ENCODE peak calls at places on chromosomes 3 and 15, in four cellular contexts. One of them, this sample, is unnamed.
A peak's percentile ranks its signal among the peaks of the same experiment; 100 is the strongest.

GRCh38 chr3:14377838-14378169 is 24.6 kb upstream of the SLC6A6 start:
- DNase-seq in K562: no peak
- DNase-seq in HepG2: no peak
- DNase-seq in GM12878: peak; percentile 25
- DNase-seq in this sample: no peak

GRCh38 chr3:27357665-27358258 is 11.4 kb downstream of the NEK10 start:
- DNase-seq in K562: peak; percentile 28
- DNase-seq in HepG2: peak; percentile 74
- DNase-seq in GM12878: no peak
- DNase-seq in this sample: peak; percentile 61

GRCh38 chr3:71504250-71505036 is 79.1 kb downstream of the FOXP1 start:
- DNase-seq in K562: peak; percentile 21
- DNase-seq in HepG2: no peak
- DNase-seq in GM12878: no peak
- DNase-seq in this sample: no peak

GRCh38 chr3:184042617-184043016 is 10.2 kb upstream of the HTR3C start:
- DNase-seq in K562: no peak
- DNase-seq in HepG2: no peak
- DNase-seq in GM12878: no peak
- DNase-seq in this sample: no peak

GRCh38 chr3:194148383-194148782 is 12.4 kb downstream of the HES1 start:
- DNase-seq in K562: no peak
- DNase-seq in HepG2: no peak
- DNase-seq in GM12878: no peak
- DNase-seq in this sample: no peak

GRCh38 chr3:136817448-136817847 is 1.5 kb upstream of the SLC35G2 start:
- DNase-seq in K562: no peak
- DNase-seq in HepG2: no peak
- DNase-seq in GM12878: no peak
- DNase-seq in this sample: no peak

GRCh38 chr15:91271565-91272153 is 171.6 kb downstream of the SV2B start:
- DNase-seq in K562: peak; percentile 63
- DNase-seq in HepG2: peak; percentile 35
- DNase-seq in GM12878: peak; percentile 19
- DNase-seq in this sample: peak; percentile 64

GRCh38 chr3:183285828-183286457 is 32.9 kb downstream of the B3GNT5 start:
- DNase-seq in K562: no peak
- DNase-seq in HepG2: peak; percentile 15
- DNase-seq in GM12878: peak; percentile 81
- DNase-seq in this sample: no peak

GRCh38 chr3:74787008-74787407 is 172.5 kb upstream of the CNTN3 start:
- DNase-seq in K562: no peak
- DNase-seq in HepG2: no peak
- DNase-seq in GM12878: no peak
- DNase-seq in this sample: no peak

GRCh38 chr3:62771331-62772097 is 103.7 kb downstream of the CADPS start:
- DNase-seq in K562: no peak
- DNase-seq in HepG2: peak; percentile 35
- DNase-seq in GM12878: no peak
- DNase-seq in this sample: no peak

GRCh38 chr15:99565031-99565280 is 828 bp upstream of the MEF2A start:
- DNase-seq in K562: no peak
- DNase-seq in HepG2: no peak
- DNase-seq in GM12878: no peak
- DNase-seq in this sample: no peak

GRCh38 chr15:74497584-74497983 is 36.6 kb upstream of the UBL7 start:
- DNase-seq in K562: no peak
- DNase-seq in HepG2: no peak
- DNase-seq in GM12878: peak; percentile 26
- DNase-seq in this sample: no peak

GRCh38 chr3:53375019-53375418 is 27.7 kb upstream of the DCP1A start:
- DNase-seq in K562: peak; percentile 72
- DNase-seq in HepG2: peak; percentile 69
- DNase-seq in GM12878: no peak
- DNase-seq in this sample: peak; percentile 83

GRCh38 chr3:177810162-177810623 is 612.9 kb upstream of the TBL1XR1 start:
- DNase-seq in K562: no peak
- DNase-seq in HepG2: peak; percentile 61
- DNase-seq in GM12878: no peak
- DNase-seq in this sample: no peak

GRCh38 chr3:11568503-11569155 is 75.1 kb downstream of the VGLL4 start:
- DNase-seq in K562: no peak
- DNase-seq in HepG2: no peak
- DNase-seq in GM12878: no peak
- DNase-seq in this sample: no peak

GRCh38 chr15:77582763-77583162 is 49.9 kb downstream of the LINGO1 start:
- DNase-seq in K562: no peak
- DNase-seq in HepG2: no peak
- DNase-seq in GM12878: no peak
- DNase-seq in this sample: no peak

GRCh38 chr3:182435860-182436259 is 357.4 kb upstream of the ATP11B start:
- DNase-seq in K562: no peak
- DNase-seq in HepG2: no peak
- DNase-seq in GM12878: no peak
- DNase-seq in this sample: no peak

GRCh38 chr15:40823572-40824343 is 4.8 kb downstream of the PPP1R14D start:
- DNase-seq in K562: no peak
- DNase-seq in HepG2: peak; percentile 82
- DNase-seq in GM12878: no peak
- DNase-seq in this sample: no peak

GRCh38 chr3:178646205-178646604 is 110.0 kb downstream of the KCNMB2 start:
- DNase-seq in K562: no peak
- DNase-seq in HepG2: no peak
- DNase-seq in GM12878: no peak
- DNase-seq in this sample: no peak

GRCh38 chr3:43338295-43338694 is 52.0 kb downstream of the SNRK start:
- DNase-seq in K562: peak; percentile 29
- DNase-seq in HepG2: no peak
- DNase-seq in GM12878: no peak
- DNase-seq in this sample: no peak

GRCh38 chr15:39030291-39031070 is 465.9 kb upstream of the RASGRP1 start:
- DNase-seq in K562: no peak
- DNase-seq in HepG2: no peak
- DNase-seq in GM12878: no peak
- DNase-seq in this sample: no peak

GRCh38 chr15:23372284-23372683 is 17.7 kb downstream of the GOLGA8S start:
- DNase-seq in K562: no peak
- DNase-seq in HepG2: no peak
- DNase-seq in GM12878: no peak
- DNase-seq in this sample: no peak

GRCh38 chr3:11635671-11636371 is 7.9 kb downstream of the VGLL4 start:
- DNase-seq in K562: no peak
- DNase-seq in HepG2: no peak
- DNase-seq in GM12878: no peak
- DNase-seq in this sample: no peak

GRCh38 chr15:42156266-42156922 is at the start of gene PLA2G4F:
- DNase-seq in K562: no peak
- DNase-seq in HepG2: no peak
- DNase-seq in GM12878: no peak
- DNase-seq in this sample: no peak

GRCh38 chr15:93895976-93896770 is 335.2 kb upstream of the MCTP2 start:
- DNase-seq in K562: no peak
- DNase-seq in HepG2: no peak
- DNase-seq in GM12878: no peak
- DNase-seq in this sample: no peak

GRCh38 chr3:152474585-152474984 is 205.9 kb downstream of the MBNL1 start:
- DNase-seq in K562: no peak
- DNase-seq in HepG2: peak; percentile 29
- DNase-seq in GM12878: peak; percentile 60
- DNase-seq in this sample: peak; percentile 42

GRCh38 chr3:147400111-147400510 is 6.2 kb downstream of the ZIC4 start:
- DNase-seq in K562: no peak
- DNase-seq in HepG2: no peak
- DNase-seq in GM12878: no peak
- DNase-seq in this sample: no peak

GRCh38 chr3:172464306-172464705 is 16.1 kb upstream of the GHSR start:
- DNase-seq in K562: no peak
- DNase-seq in HepG2: no peak
- DNase-seq in GM12878: no peak
- DNase-seq in this sample: no peak

GRCh38 chr3:11370134-11370533 is 97.9 kb downstream of the ATG7 start:
- DNase-seq in K562: no peak
- DNase-seq in HepG2: no peak
- DNase-seq in GM12878: no peak
- DNase-seq in this sample: no peak

GRCh38 chr15:72474912-72475601 is 927 bp downstream of the ARIH1 start:
- DNase-seq in K562: peak; percentile 45
- DNase-seq in HepG2: peak; percentile 67
- DNase-seq in GM12878: peak; percentile 35
- DNase-seq in this sample: peak; percentile 47

GRCh38 chr3:191361456-191361855 is 31.1 kb upstream of the UTS2B start:
- DNase-seq in K562: no peak
- DNase-seq in HepG2: no peak
- DNase-seq in GM12878: no peak
- DNase-seq in this sample: no peak

GRCh38 chr3:32457971-32458471 is 44.6 kb downstream of the CMTM6 start:
- DNase-seq in K562: no peak
- DNase-seq in HepG2: no peak
- DNase-seq in GM12878: no peak
- DNase-seq in this sample: no peak

GRCh38 chr3:535566-536416 is 339.2 kb downstream of the CHL1 start:
- DNase-seq in K562: no peak
- DNase-seq in HepG2: no peak
- DNase-seq in GM12878: no peak
- DNase-seq in this sample: peak; percentile 6

GRCh38 chr15:67181221-67181639 is 73.2 kb downstream of the AAGAB start:
- DNase-seq in K562: no peak
- DNase-seq in HepG2: no peak
- DNase-seq in GM12878: no peak
- DNase-seq in this sample: no peak

GRCh38 chr15:60507596-60508424 is 28.9 kb upstream of the ICE2 start:
- DNase-seq in K562: peak; percentile 64
- DNase-seq in HepG2: peak; percentile 43
- DNase-seq in GM12878: peak; percentile 83
- DNase-seq in this sample: peak; percentile 49

GRCh38 chr3:161042023-161042501 is 63.1 kb downstream of the B3GALNT1 start:
- DNase-seq in K562: no peak
- DNase-seq in HepG2: peak; percentile 70
- DNase-seq in GM12878: no peak
- DNase-seq in this sample: no peak

GRCh38 chr15:39599871-39600270 is 19.0 kb downstream of the THBS1 start:
- DNase-seq in K562: no peak
- DNase-seq in HepG2: no peak
- DNase-seq in GM12878: no peak
- DNase-seq in this sample: no peak

GRCh38 chr3:101643861-101644613 is 32.9 kb downstream of the ZBTB11 start:
- DNase-seq in K562: no peak
- DNase-seq in HepG2: no peak
- DNase-seq in GM12878: no peak
- DNase-seq in this sample: no peak

DNA sequence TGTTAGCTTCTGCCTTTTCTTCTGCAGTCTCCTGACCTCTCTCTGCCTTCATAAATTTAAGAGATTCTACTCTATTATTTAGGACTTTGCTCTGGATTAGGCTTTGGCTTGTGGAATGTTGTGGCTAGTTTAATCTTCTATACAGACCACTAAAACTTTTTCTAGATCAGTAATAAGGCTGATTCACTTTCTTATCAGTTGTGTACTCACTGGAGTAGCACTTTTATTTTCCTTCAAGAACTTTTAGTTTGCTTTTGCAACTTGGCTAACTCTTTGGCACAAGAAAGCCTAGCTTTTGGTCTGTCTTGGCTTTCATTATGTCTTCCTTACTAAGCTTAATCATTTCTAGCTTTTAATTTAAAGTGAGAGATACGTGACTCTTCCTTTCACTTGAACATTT is 265.5 kb upstream of the TBC1D5 start:
- DNase-seq in K562: no peak
- DNase-seq in HepG2: no peak
- DNase-seq in GM12878: no peak
- DNase-seq in this sample: no peak
- TF ChIP-seq SP1 in K562: no peak
- TF ChIP-seq SP1 in HepG2: no peak
- TF ChIP-seq SP1 in GM12878: no peak
- TF ChIP-seq SP1 in this sample: no peak

GRCh38 chr3:131353016-131353877 is 28.3 kb upstream of the NUDT16 start:
- DNase-seq in K562: no peak
- DNase-seq in HepG2: no peak
- DNase-seq in GM12878: no peak
- DNase-seq in this sample: no peak
- TF ChIP-seq FOXM1 in K562: no peak
- TF ChIP-seq FOXM1 in HepG2: no peak
- TF ChIP-seq FOXM1 in GM12878: no peak
- TF ChIP-seq FOXM1 in this sample: no peak

DNA sequence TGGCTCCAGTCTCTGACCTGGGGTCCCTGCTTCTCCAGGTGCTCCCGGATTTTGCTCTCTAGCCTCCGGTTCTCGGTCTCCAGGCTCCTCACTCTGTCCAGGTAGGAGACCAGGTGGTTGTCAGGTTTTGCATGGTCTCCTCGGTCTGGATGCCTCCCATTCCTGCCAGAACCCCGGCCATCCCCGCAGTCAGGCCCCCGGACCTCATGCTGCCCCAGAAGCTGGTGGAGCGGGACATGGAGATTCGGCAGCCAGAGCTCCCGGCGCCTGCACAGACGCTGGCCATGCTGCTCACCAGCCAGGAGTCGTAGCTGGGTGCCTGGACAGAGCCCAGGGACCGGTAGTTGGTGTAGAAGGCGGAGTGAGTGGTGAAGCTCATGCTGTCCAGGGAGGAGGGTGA is 3.6 kb upstream of the CCNL1 start:
- DNase-seq in K562: no peak
- DNase-seq in HepG2: no peak
- DNase-seq in GM12878: no peak
- DNase-seq in this sample: no peak
- TF ChIP-seq TARDBP in K562: no peak
- TF ChIP-seq TARDBP in HepG2: no peak
- TF ChIP-seq TARDBP in GM12878: no peak
- TF ChIP-seq TARDBP in this sample: no peak

GRCh38 chr3:197454014-197454413 is 101.8 kb downstream of the BDH1 start:
- DNase-seq in K562: peak; percentile 24
- DNase-seq in HepG2: peak; percentile 49
- DNase-seq in GM12878: no peak
- DNase-seq in this sample: no peak
- TF ChIP-seq SP1 in K562: no peak
- TF ChIP-seq SP1 in HepG2: no peak
- TF ChIP-seq SP1 in GM12878: no peak
- TF ChIP-seq SP1 in this sample: no peak

This sample was measured in HEK293T.